ENCODE peak calls at places on chromosomes 1 and 21, in four cellular contexts. G is cardiac muscle cell, F is OCI-LY7, X is breast epithelium. Z is an unnamed sample.

GRCh38 chr1:70140343-70140742 is 65.0 kb downstream of the LRRC40 start:
- DNase-seq in G (peak), F (no peak), X (no peak), Z (no peak)

GRCh38 chr1:153841463-153841994 is 66.3 kb downstream of the SLC27A3 start:
- DNase-seq in G (peak), F (no peak), X (no peak), Z (no peak)

GRCh38 chr1:55043726-55044125 is 4.4 kb downstream of the PCSK9 start:
- DNase-seq in G (no peak), F (no peak), X (no peak), Z (no peak)

GRCh38 chr1:34740161-34740875 is 14.5 kb upstream of the GJB5 start:
- DNase-seq in G (peak), F (no peak), X (no peak), Z (no peak)

GRCh38 chr21:42120056-42120903 is 49.2 kb downstream of the UMODL1 start:
- DNase-seq in G (no peak), F (peak), X (no peak), Z (no peak)

GRCh38 chr1:113793878-113794834 is 18.1 kb downstream of the RSBN1 start:
- DNase-seq in G (no peak), F (no peak), X (no peak), Z (no peak)

GRCh38 chr21:42651515-42652401 is 1.7 kb upstream of the PDE9A start:
- DNase-seq in G (no peak), F (no peak), X (no peak), Z (no peak)

GRCh38 chr1:209855623-209856022 is 27.9 kb downstream of the UTP25 start:
- DNase-seq in G (no peak), F (no peak), X (no peak), Z (no peak)

GRCh38 chr1:45894331-45894730 is 90.9 kb downstream of the MAST2 start:
- DNase-seq in G (no peak), F (no peak), X (no peak), Z (no peak)

GRCh38 chr1:212179394-212180076 is 105.7 kb upstream of the PPP2R5A start:
- DNase-seq in G (peak), F (no peak), X (no peak), Z (peak)

GRCh38 chr1:201528631-201529260 is 10.2 kb upstream of the NAV1 start:
- DNase-seq in G (no peak), F (no peak), X (no peak), Z (no peak)

GRCh38 chr1:13965770-13966398 is 265.9 kb downstream of the PRDM2 start:
- DNase-seq in G (peak), F (peak), X (no peak), Z (peak)

GRCh38 chr1:184822267-184822666 is 67.6 kb upstream of the EDEM3 start:
- DNase-seq in G (no peak), F (no peak), X (no peak), Z (no peak)

GRCh38 chr1:20640183-20640597 is 6.9 kb downstream of the PINK1 start:
- DNase-seq in G (peak), F (peak), X (no peak), Z (peak)

GRCh38 chr1:99469641-99470040 is 176.3 kb upstream of the PALMD start:
- DNase-seq in G (no peak), F (no peak), X (no peak), Z (no peak)

GRCh38 chr21:36751383-36751782 is 52.5 kb downstream of the SIM2 start:
- DNase-seq in G (no peak), F (no peak), X (no peak), Z (no peak)

GRCh38 chr1:71252900-71253299 is 172.1 kb upstream of the ZRANB2 start:
- DNase-seq in G (no peak), F (no peak), X (no peak), Z (no peak)

GRCh38 chr1:3014443-3015268 is 6.6 kb upstream of the ACTRT2 start:
- DNase-seq in G (no peak), F (no peak), X (peak), Z (no peak)

GRCh38 chr1:245086389-245086969 is 68.3 kb upstream of the KIF26B start:
- DNase-seq in G (peak), F (no peak), X (no peak), Z (no peak)

GRCh38 chr1:57874426-57874825 is 450.6 kb upstream of the DAB1 start:
- DNase-seq in G (no peak), F (no peak), X (no peak), Z (no peak)

GRCh38 chr1:202010042-202011015 is at the start of gene ELF3:
- DNase-seq in G (no peak), F (peak), X (peak), Z (peak)

GRCh38 chr1:57192256-57192655 is 226.4 kb upstream of the C8B start:
- DNase-seq in G (no peak), F (no peak), X (no peak), Z (no peak)

GRCh38 chr1:31639543-31639942 is 5.1 kb downstream of the PEF1 start:
- DNase-seq in G (peak), F (no peak), X (no peak), Z (peak)

GRCh38 chr1:216456682-216457081 is 33.4 kb upstream of the USH2A start:
- DNase-seq in G (peak), F (no peak), X (no peak), Z (peak)
- H3K27ac ChIP-seq in G (no peak), F (no peak), X (no peak), Z (no peak)

GRCh38 chr1:30359821-30360220 is 363.6 kb downstream of the MATN1 start:
- DNase-seq in G (no peak), F (no peak), X (no peak), Z (no peak)

GRCh38 chr1:30356839-30357238 is 366.5 kb downstream of the MATN1 start:
- DNase-seq in G (no peak), F (no peak), X (no peak), Z (no peak)

GRCh38 chr1:30362603-30362990 is 360.8 kb downstream of the MATN1 start:
- DNase-seq in G (no peak), F (no peak), X (no peak), Z (no peak)

GRCh38 chr1:30360281-30360680 is 363.1 kb downstream of the MATN1 start:
- DNase-seq in G (no peak), F (no peak), X (no peak), Z (no peak)

DNA sequence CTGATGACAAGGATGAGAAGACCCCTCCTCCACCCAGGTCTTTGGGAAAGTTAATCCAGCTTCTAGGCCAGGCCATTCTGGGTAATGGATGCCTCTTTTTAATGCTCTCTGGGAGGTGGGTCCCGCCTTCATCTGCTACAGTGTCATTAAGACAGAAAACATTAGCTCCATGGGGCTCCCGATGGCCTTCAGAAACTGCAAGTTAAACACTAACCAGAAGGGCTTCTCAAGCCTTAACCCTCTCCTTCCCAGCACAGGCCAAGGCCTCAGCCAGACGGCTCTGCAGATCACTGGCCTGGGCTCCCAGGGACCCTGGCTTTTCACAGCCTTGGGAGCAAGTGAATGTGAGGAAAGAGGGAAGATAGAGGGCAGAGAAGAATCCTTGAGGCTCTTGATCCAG is 364.9 kb downstream of the MATN1 start:
- DNase-seq in G (no peak), F (no peak), X (no peak), Z (no peak)
- H3K27ac ChIP-seq in G (no peak), F (no peak), X (no peak), Z (no peak)

DNA sequence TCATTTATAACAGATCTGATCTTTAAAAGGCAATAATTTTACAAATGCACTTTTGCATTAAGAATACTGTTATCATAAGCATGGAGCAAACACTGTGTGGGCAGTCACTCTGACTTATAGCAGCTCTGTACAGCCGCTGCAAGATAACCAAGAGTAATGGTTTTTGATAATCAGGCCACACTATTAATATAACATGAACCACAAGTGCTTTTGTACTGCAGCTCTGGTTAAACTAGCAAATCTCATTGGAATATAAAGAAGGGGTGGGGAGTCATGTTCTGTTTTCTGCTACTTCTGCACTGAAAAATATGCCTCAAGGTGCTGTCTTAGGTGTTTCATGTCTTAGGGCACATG is 357.4 kb downstream of the LMO4 start:
- DNase-seq in G (no peak), F (no peak), X (no peak), Z (no peak)
- H3K27ac ChIP-seq in G (no peak), F (no peak), X (no peak), Z (no peak)

GRCh38 chr1:94036721-94037120 is 84.2 kb downstream of the ABCA4 start:
- DNase-seq in G (peak), F (no peak), X (no peak), Z (no peak)

GRCh38 chr1:94037392-94038229 is 83.3 kb downstream of the ABCA4 start:
- DNase-seq in G (no peak), F (no peak), X (no peak), Z (peak)

GRCh38 chr1:94039871-94040569 is 80.9 kb downstream of the ABCA4 start:
- DNase-seq in G (no peak), F (no peak), X (no peak), Z (no peak)

GRCh38 chr1:94039514-94039870 is 81.5 kb downstream of the ABCA4 start:
- DNase-seq in G (peak), F (peak), X (peak), Z (no peak)

DNA sequence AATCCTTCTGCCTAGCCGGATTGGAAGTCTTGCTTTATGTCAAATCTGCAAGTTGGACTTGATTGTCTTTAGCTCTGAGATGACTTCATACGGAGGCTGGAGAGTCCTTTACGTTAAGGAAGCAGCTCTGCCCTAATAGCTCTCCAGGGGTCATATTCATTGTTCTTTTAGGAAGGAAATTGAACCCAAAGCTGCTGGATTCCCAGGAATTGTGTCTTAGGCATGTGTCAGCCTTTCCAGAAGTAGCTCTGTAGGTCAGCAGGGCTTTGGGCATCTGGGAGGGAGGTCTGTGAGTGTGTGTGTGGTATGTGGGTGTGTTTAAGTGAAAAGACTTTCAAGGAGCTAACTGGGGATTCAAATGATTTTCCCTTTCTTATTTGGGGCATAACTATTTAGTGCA is 82.4 kb downstream of the ABCA4 start:
- DNase-seq in G (peak), F (no peak), X (no peak), Z (no peak)
- H3K27ac ChIP-seq in G (no peak), F (no peak), X (peak), Z (peak)

GRCh38 chr1:103180660-103181059 is 72.3 kb upstream of the COL11A1 start:
- DNase-seq in G (peak), F (no peak), X (no peak), Z (no peak)

GRCh38 chr1:103177146-103177850 is 69.0 kb upstream of the COL11A1 start:
- DNase-seq in G (no peak), F (no peak), X (no peak), Z (no peak)
- H3K27ac ChIP-seq in G (no peak), F (no peak), X (no peak), Z (no peak)

DNA sequence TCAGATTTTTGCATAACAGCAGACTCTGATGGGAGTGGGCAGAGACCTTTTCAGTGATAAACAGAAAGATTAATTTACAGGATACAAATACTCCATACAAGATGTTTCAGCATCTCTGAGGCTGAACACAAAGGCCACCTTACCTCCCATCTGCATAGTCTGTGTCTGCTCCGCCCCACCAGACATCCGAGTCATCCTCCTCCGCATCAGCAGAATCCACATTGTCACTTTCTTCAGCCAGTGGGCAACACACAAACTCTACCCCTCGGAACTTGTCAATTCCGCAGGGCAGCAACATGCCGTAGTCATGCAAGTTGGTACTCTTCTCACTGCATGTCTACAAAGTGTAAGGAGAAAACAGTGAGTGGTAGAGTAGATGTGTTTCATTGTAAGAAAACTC is 119.7 kb downstream of the APP start:
- DNase-seq in G (no peak), F (no peak), X (no peak), Z (no peak)
- H3K27ac ChIP-seq in G (no peak), F (no peak), X (no peak), Z (no peak)

GRCh38 chr21:27649746-27650145 is 682.9 kb upstream of the ADAMTS5 start:
- DNase-seq in G (no peak), F (no peak), X (no peak), Z (no peak)
- H3K27ac ChIP-seq in G (no peak), F (no peak), X (no peak), Z (peak)